ENCODE peak calls at places on chromosomes 4 and X, in nine cellular contexts. W, G, L, I, B, Q, V, R and X are unnamed samples.

GRCh38 chrX:69291111-69291510 is 125.9 kb upstream of the PJA1 start:
- DNase-seq in W (no peak), G (no peak), L (no peak), I (peak), B (no peak), Q (no peak), V (no peak), R (no peak), X (no peak)

GRCh38 chrX:154457491-154458115 is 478 bp upstream of the PLXNA3 start:
- DNase-seq in W (no peak), G (peak), L (peak), I (peak), B (no peak), Q (peak), V (no peak), R (peak), X (peak)

GRCh38 chr4:68316193-68316969 is 33.5 kb downstream of the YTHDC1 start:
- DNase-seq in W (no peak), G (no peak), L (no peak), I (no peak), B (no peak), Q (no peak), V (no peak), R (no peak), X (no peak)

GRCh38 chrX:49876750-49877149 is 2.5 kb upstream of the USP27X start:
- DNase-seq in W (peak), G (no peak), L (peak), I (peak), B (peak), Q (no peak), V (no peak), R (no peak), X (peak)

GRCh38 chrX:37407736-37408135 is 58.6 kb downstream of the PRRG1 start:
- DNase-seq in W (no peak), G (no peak), L (no peak), I (no peak), B (no peak), Q (no peak), V (no peak), R (no peak), X (no peak)

GRCh38 chrX:154354013-154354412 is 20.4 kb downstream of the FLNA start:
- DNase-seq in W (no peak), G (no peak), L (no peak), I (no peak), B (no peak), Q (no peak), V (no peak), R (no peak), X (no peak)

GRCh38 chrX:20477836-20478532 is 211.3 kb upstream of the RPS6KA3 start:
- DNase-seq in W (no peak), G (no peak), L (no peak), I (no peak), B (peak), Q (no peak), V (no peak), R (no peak), X (no peak)

GRCh38 chrX:130575831-130576404 is 174.1 kb downstream of the RBMX2 start:
- DNase-seq in W (peak), G (peak), L (peak), I (peak), B (peak), Q (peak), V (peak), R (peak), X (peak)